ENCODE peak calls at places on chromosomes 11 and 22, in nine cellular contexts. One of them, this sample, is unnamed.

GRCh38 chr11:81203876-81204275 is 1529.8 kb downstream of the FAM181B start:
- DNase-seq in HCT116: no peak
- DNase-seq in HepG2: no peak
- DNase-seq in NB4: no peak
- DNase-seq in A549: no peak
- DNase-seq in SK-N-SH: no peak
- DNase-seq in K562: no peak
- DNase-seq in H1: no peak
- DNase-seq in GM12878: no peak
- DNase-seq in this sample: no peak

GRCh38 chr11:520428-521178 is 13.6 kb upstream of the RNH1 start:
- DNase-seq in K562: no peak
- DNase-seq in HepG2: peak
- DNase-seq in H1: peak
- DNase-seq in NB4: no peak
- DNase-seq in A549: no peak
- DNase-seq in SK-N-SH: no peak
- DNase-seq in GM12878: no peak
- DNase-seq in HCT116: no peak
- DNase-seq in this sample: no peak

GRCh38 chr11:110434952-110435779 is 5.4 kb downstream of the FDX1 start:
- DNase-seq in HCT116: peak
- DNase-seq in NB4: no peak
- DNase-seq in HepG2: peak
- DNase-seq in H1: no peak
- DNase-seq in GM12878: no peak
- DNase-seq in K562: no peak
- DNase-seq in SK-N-SH: no peak
- DNase-seq in A549: no peak
- DNase-seq in this sample: no peak

GRCh38 chr22:38861170-38861874 is 10.7 kb downstream of the CBX6 start:
- DNase-seq in HCT116: no peak
- DNase-seq in A549: no peak
- DNase-seq in NB4: no peak
- DNase-seq in HepG2: no peak
- DNase-seq in SK-N-SH: no peak
- DNase-seq in GM12878: no peak
- DNase-seq in H1: no peak
- DNase-seq in K562: peak
- DNase-seq in this sample: no peak

GRCh38 chr11:126482586-126483108 is 127.2 kb downstream of the ST3GAL4 start:
- DNase-seq in HepG2: no peak
- DNase-seq in A549: no peak
- DNase-seq in H1: no peak
- DNase-seq in SK-N-SH: no peak
- DNase-seq in NB4: no peak
- DNase-seq in HCT116: no peak
- DNase-seq in GM12878: no peak
- DNase-seq in K562: no peak
- DNase-seq in this sample: no peak

GRCh38 chr11:97979741-97980140 is 1041.0 kb upstream of the CNTN5 start:
- DNase-seq in NB4: no peak
- DNase-seq in K562: no peak
- DNase-seq in A549: no peak
- DNase-seq in H1: no peak
- DNase-seq in HCT116: no peak
- DNase-seq in GM12878: no peak
- DNase-seq in HepG2: no peak
- DNase-seq in SK-N-SH: no peak
- DNase-seq in this sample: no peak

GRCh38 chr11:45333506-45333971 is 47.4 kb upstream of the SYT13 start:
- DNase-seq in H1: peak
- DNase-seq in K562: peak
- DNase-seq in GM12878: no peak
- DNase-seq in HCT116: peak
- DNase-seq in HepG2: peak
- DNase-seq in NB4: peak
- DNase-seq in SK-N-SH: peak
- DNase-seq in A549: peak
- DNase-seq in this sample: peak

GRCh38 chr11:18022419-18022818 is 9.6 kb upstream of the SERGEF start:
- DNase-seq in NB4: no peak
- DNase-seq in HCT116: no peak
- DNase-seq in H1: no peak
- DNase-seq in K562: no peak
- DNase-seq in GM12878: no peak
- DNase-seq in HepG2: no peak
- DNase-seq in A549: no peak
- DNase-seq in SK-N-SH: no peak
- DNase-seq in this sample: no peak

GRCh38 chr11:24502425-24502824 is 5.6 kb downstream of the LUZP2 start:
- DNase-seq in HCT116: no peak
- DNase-seq in H1: no peak
- DNase-seq in SK-N-SH: no peak
- DNase-seq in K562: no peak
- DNase-seq in A549: no peak
- DNase-seq in NB4: no peak
- DNase-seq in HepG2: no peak
- DNase-seq in GM12878: no peak
- DNase-seq in this sample: no peak

GRCh38 chr11:24496371-24496727 is 504 bp upstream of the LUZP2 start:
- DNase-seq in GM12878: no peak
- DNase-seq in SK-N-SH: no peak
- DNase-seq in HCT116: no peak
- DNase-seq in NB4: no peak
- DNase-seq in A549: no peak
- DNase-seq in H1: no peak
- DNase-seq in K562: no peak
- DNase-seq in HepG2: no peak
- DNase-seq in this sample: no peak

DNA sequence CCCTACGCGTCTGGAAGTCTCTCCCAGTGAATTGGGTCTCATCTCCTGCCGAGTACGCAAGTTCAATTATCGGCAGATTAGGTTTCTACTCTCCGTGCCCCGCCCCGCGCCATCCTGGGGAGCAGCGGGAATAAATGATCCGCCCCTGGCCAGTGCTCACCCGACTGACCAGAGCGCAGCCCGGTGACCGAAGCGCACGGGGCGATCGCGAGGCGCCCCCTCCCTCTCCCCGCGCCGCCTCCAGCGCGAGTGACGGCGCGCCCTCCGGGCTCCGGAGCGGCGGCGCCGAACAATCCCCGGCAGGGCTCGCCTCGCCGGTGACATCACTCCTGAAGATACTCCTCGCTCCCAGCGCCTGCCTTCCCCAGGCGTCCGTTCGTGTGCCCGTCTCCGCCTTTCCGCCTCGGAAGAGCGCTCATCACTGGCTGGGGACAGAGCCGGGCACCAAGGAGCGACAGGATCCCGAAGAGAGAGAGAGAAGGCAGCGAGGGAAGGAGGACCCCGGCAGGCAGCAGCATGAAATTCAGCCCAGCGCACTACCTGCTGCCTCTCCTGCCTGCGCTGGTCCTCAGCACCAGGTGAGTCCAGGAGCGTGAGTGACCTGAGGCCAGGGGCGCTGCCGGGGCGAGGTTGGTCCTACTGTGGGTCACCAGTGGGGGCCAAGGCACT is at the start of gene LUZP2:
- DNase-seq in HCT116: no peak
- DNase-seq in SK-N-SH: peak
- DNase-seq in K562: no peak
- DNase-seq in A549: no peak
- DNase-seq in NB4: no peak
- DNase-seq in GM12878: no peak
- DNase-seq in H1: peak
- DNase-seq in HepG2: no peak
- DNase-seq in this sample: peak
- H3K4me3 ChIP-seq in HCT116: no peak
- H3K4me3 ChIP-seq in SK-N-SH: peak
- H3K4me3 ChIP-seq in K562: no peak
- H3K4me3 ChIP-seq in A549: peak
- H3K4me3 ChIP-seq in NB4: no peak
- H3K4me3 ChIP-seq in GM12878: no peak
- H3K4me3 ChIP-seq in H1: peak
- H3K4me3 ChIP-seq in HepG2: no peak
- H3K4me3 ChIP-seq in this sample: peak

GRCh38 chr11:65499713-65500261 is 942 bp downstream of the MALAT1 start:
- DNase-seq in K562: no peak
- DNase-seq in SK-N-SH: no peak
- DNase-seq in GM12878: no peak
- DNase-seq in A549: no peak
- DNase-seq in HCT116: no peak
- DNase-seq in NB4: no peak
- DNase-seq in H1: no peak
- DNase-seq in HepG2: no peak
- DNase-seq in this sample: no peak

GRCh38 chr11:65501530-65502273 is 2.9 kb downstream of the MALAT1 start:
- DNase-seq in SK-N-SH: no peak
- DNase-seq in H1: no peak
- DNase-seq in HCT116: no peak
- DNase-seq in HepG2: no peak
- DNase-seq in A549: no peak
- DNase-seq in GM12878: no peak
- DNase-seq in NB4: peak
- DNase-seq in K562: peak
- DNase-seq in this sample: peak

GRCh38 chr11:65502274-65502851 is 3.5 kb downstream of the MALAT1 start:
- DNase-seq in H1: no peak
- DNase-seq in A549: no peak
- DNase-seq in SK-N-SH: no peak
- DNase-seq in K562: peak
- DNase-seq in HCT116: no peak
- DNase-seq in GM12878: no peak
- DNase-seq in NB4: peak
- DNase-seq in HepG2: no peak
- DNase-seq in this sample: peak

GRCh38 chr11:65500262-65501004 is 1.6 kb downstream of the MALAT1 start:
- DNase-seq in HCT116: no peak
- DNase-seq in K562: peak
- DNase-seq in HepG2: no peak
- DNase-seq in H1: no peak
- DNase-seq in GM12878: no peak
- DNase-seq in A549: no peak
- DNase-seq in NB4: peak
- DNase-seq in SK-N-SH: no peak
- DNase-seq in this sample: peak

DNA sequence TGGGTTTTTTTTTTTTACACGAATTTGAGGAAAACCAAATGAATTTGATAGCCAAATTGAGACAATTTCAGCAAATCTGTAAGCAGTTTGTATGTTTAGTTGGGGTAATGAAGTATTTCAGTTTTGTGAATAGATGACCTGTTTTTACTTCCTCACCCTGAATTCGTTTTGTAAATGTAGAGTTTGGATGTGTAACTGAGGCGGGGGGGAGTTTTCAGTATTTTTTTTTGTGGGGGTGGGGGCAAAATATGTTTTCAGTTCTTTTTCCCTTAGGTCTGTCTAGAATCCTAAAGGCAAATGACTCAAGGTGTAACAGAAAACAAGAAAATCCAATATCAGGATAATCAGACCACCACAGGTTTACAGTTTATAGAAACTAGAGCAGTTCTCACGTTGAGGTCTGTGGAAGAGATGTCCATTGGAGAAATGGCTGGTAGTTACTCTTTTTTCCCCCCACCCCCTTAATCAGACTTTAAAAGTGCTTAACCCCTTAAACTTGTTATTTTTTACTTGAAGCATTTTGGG is 2.2 kb downstream of the MALAT1 start:
- DNase-seq in K562: peak
- DNase-seq in H1: no peak
- DNase-seq in SK-N-SH: no peak
- DNase-seq in NB4: no peak
- DNase-seq in HCT116: no peak
- DNase-seq in A549: no peak
- DNase-seq in HepG2: no peak
- DNase-seq in GM12878: no peak
- DNase-seq in this sample: no peak
- TF ChIP-seq MAX in K562: no peak
- TF ChIP-seq MAX in H1: no peak
- TF ChIP-seq MAX in SK-N-SH: no peak
- TF ChIP-seq MAX in NB4: no peak
- TF ChIP-seq MAX in HCT116: no peak
- TF ChIP-seq MAX in A549: no peak
- TF ChIP-seq MAX in HepG2: no peak
- TF ChIP-seq MAX in GM12878: no peak
- TF ChIP-seq MAX in this sample: no peak

DNA sequence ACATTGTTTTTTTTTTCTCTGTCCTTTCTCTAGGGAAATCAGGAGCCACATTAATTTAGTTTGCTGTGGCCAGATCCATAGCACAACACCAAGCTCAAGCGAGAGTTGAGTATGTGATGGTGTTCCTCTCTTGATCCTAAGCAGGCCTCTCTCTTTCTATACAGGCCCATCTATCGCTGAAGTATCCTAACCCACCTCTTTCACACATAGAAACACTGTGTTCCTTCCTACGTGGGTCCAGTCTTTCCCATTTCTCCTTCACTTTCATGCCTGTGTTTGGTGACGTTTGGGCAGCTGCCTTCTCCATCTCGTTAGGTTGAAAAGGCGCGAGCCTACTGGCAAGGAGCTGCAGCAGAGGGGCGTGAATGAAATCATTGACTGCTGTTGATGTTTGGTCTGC is 2.4 kb downstream of the PACS1 start:
- DNase-seq in SK-N-SH: no peak
- DNase-seq in NB4: no peak
- DNase-seq in HepG2: no peak
- DNase-seq in A549: no peak
- DNase-seq in GM12878: no peak
- DNase-seq in H1: no peak
- DNase-seq in HCT116: no peak
- DNase-seq in K562: no peak
- DNase-seq in this sample: no peak
- H3K4me3 ChIP-seq in SK-N-SH: peak
- H3K4me3 ChIP-seq in NB4: no peak
- H3K4me3 ChIP-seq in HepG2: no peak
- H3K4me3 ChIP-seq in A549: peak
- H3K4me3 ChIP-seq in GM12878: peak
- H3K4me3 ChIP-seq in H1: no peak
- H3K4me3 ChIP-seq in HCT116: no peak
- H3K4me3 ChIP-seq in K562: no peak
- H3K4me3 ChIP-seq in this sample: no peak

DNA sequence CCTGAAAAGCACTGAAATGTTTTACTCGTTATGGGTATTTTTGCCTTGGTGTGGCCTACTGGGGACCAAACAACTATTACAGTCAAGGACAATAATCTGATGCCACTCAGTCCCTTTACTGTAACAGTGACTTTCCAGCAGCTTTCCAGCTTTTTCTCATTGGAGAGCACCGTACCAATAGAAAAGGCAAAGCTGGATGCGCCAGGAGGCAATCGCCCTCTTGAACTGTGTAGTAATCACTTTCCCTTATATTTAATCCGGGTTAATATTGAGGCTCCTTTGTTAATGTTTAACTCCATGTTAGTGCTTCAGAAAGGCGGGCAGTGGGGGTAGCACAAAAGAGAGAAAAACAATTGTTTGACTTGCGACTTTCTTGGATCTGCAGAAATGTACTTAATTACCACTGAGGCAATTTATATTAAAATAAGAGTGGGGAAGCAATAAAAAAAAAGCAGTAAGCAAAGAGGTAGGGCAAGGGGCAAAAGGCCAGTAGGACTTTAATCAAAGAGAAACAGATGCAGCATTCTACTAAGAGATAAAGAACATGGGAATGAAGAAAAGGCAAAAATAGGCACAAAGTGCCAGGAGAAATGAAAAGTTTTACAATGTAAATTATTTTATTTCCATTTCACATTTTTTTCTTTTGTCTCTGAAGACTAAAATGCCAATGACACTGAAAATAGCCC is 81.6 kb downstream of the LRRC4C start:
- DNase-seq in A549: no peak
- DNase-seq in GM12878: no peak
- DNase-seq in HCT116: no peak
- DNase-seq in NB4: no peak
- DNase-seq in SK-N-SH: no peak
- DNase-seq in HepG2: no peak
- DNase-seq in H1: no peak
- DNase-seq in K562: no peak
- DNase-seq in this sample: no peak
- TF ChIP-seq MAX in A549: no peak
- TF ChIP-seq MAX in GM12878: no peak
- TF ChIP-seq MAX in HCT116: no peak
- TF ChIP-seq MAX in NB4: no peak
- TF ChIP-seq MAX in SK-N-SH: no peak
- TF ChIP-seq MAX in HepG2: no peak
- TF ChIP-seq MAX in H1: no peak
- TF ChIP-seq MAX in K562: no peak
- TF ChIP-seq MAX in this sample: no peak